ENCODE peak calls at places on chromosome 19, in eight cellular contexts. X is HuH-7.5, R is Panc1, P is hepatic stellate cell, T is T-helper 17 cell, B is spleen, G is PC-9, Q is astrocyte of the spinal cord. I is an unnamed sample.

GRCh38 chr19:2253106-2254051 is 2.8 kb downstream of the JSRP1 start:
- DNase-seq in X (peak), R (no peak), P (no peak), T (no peak), B (peak), G (no peak), Q (no peak), I (no peak)

GRCh38 chr19:49361438-49362047 is 673 bp downstream of the TEAD2 start:
- DNase-seq in X (peak), R (no peak), P (peak), T (no peak), B (peak), G (no peak), Q (peak), I (no peak)

GRCh38 chr19:6838062-6838655 is 49.2 kb upstream of the ADGRE1 start:
- DNase-seq in X (no peak), R (no peak), P (no peak), T (no peak), B (no peak), G (no peak), Q (no peak), I (no peak)

GRCh38 chr19:11479470-11480080 is 1.3 kb downstream of the ELAVL3 start:
- DNase-seq in X (peak), R (no peak), P (no peak), T (no peak), B (no peak), G (no peak), Q (no peak), I (no peak)

GRCh38 chr19:54434112-54434861 is 14.7 kb upstream of the LENG8 start:
- DNase-seq in X (no peak), R (no peak), P (no peak), T (no peak), B (no peak), G (no peak), Q (no peak), I (no peak)

GRCh38 chr19:4403005-4403761 is 743 bp downstream of the CHAF1A start:
- DNase-seq in X (peak), R (no peak), P (no peak), T (no peak), B (no peak), G (no peak), Q (no peak), I (peak)

GRCh38 chr19:46704379-46705076 is 12.4 kb downstream of the PRKD2 start:
- DNase-seq in X (peak), R (no peak), P (peak), T (peak), B (peak), G (peak), Q (peak), I (no peak)

GRCh38 chr19:52935434-52935833 is 12.2 kb upstream of the ZNF888 start:
- DNase-seq in X (no peak), R (no peak), P (no peak), T (no peak), B (no peak), G (no peak), Q (peak), I (no peak)

I was measured in HL-60.